ENCODE peak calls at places on chromosomes 3 and 15, in seven cellular contexts. S is heart left ventricle; R is ovary; B is A549; I is naive thymus-derived CD4-positive, alpha-beta T cell; F is astrocyte of the spinal cord; G is AG04450. D is an unnamed sample.
A peak's percentile ranks its signal among the peaks of the same experiment; 100 is the strongest.

GRCh38 chr3:13211605-13212210 is 138.5 kb upstream of the IQSEC1 start:
- DNase-seq in B (no peak), I (no peak), R (no peak), G (no peak), S (no peak), F (no peak), D (no peak)

GRCh38 chr3:58334013-58334321 is 1.3 kb downstream of the PXK start:
- DNase-seq in B (no peak), G (no peak), I (no peak), R (no peak), F (no peak), S (no peak), D (no peak)

GRCh38 chr3:172550347-172550943 is 27.2 kb upstream of the TNFSF10 start:
- DNase-seq in G (peak; percentile 89), S (no peak), B (peak; percentile 15), R (no peak), F (peak; percentile 83), I (no peak), D (peak; percentile 55)

GRCh38 chr3:13517253-13517977 is 31.5 kb upstream of the FBLN2 start:
- DNase-seq in F (no peak), B (no peak), G (no peak), S (peak; percentile 76), I (no peak), R (no peak), D (no peak)

GRCh38 chr3:171458056-171458856 is 1.9 kb downstream of the TNIK start:
- DNase-seq in I (peak; percentile 17), S (peak; percentile 22), G (no peak), F (no peak), B (no peak), R (peak; percentile 12), D (no peak)

GRCh38 chr15:70140543-70141375 is 43.0 kb upstream of the TLE3 start:
- DNase-seq in F (peak; percentile 39), R (no peak), S (no peak), I (no peak), G (no peak), B (no peak), D (peak; percentile 79)

GRCh38 chr3:168414149-168414548 is 318.4 kb upstream of the GOLIM4 start:
- DNase-seq in S (no peak), F (no peak), G (no peak), R (no peak), B (no peak), I (no peak), D (no peak)

GRCh38 chr3:99474776-99475175 is 163.6 kb upstream of the COL8A1 start:
- DNase-seq in I (no peak), S (no peak), G (no peak), B (no peak), F (no peak), R (no peak), D (no peak)

GRCh38 chr15:93247466-93248121 is 158.6 kb upstream of the RGMA start:
- DNase-seq in F (no peak), B (no peak), I (no peak), G (no peak), S (no peak), R (no peak), D (no peak)

GRCh38 chr15:48710952-48711495 is 65.5 kb upstream of the FBN1 start:
- DNase-seq in R (no peak), B (no peak), S (no peak), I (no peak), G (no peak), F (no peak), D (no peak)

GRCh38 chr15:43528542-43529007 is 11.2 kb downstream of the MAP1A start:
- DNase-seq in F (no peak), I (no peak), B (no peak), R (no peak), S (no peak), G (no peak), D (no peak)

GRCh38 chr3:171187706-171188290 is 161.3 kb upstream of the SLC2A2 start:
- DNase-seq in R (no peak), S (no peak), B (peak; percentile 9), I (no peak), G (no peak), F (no peak), D (peak; percentile 44)

GRCh38 chr15:26893351-26894065 is 26.6 kb downstream of the GABRA5 start:
- DNase-seq in I (no peak), B (no peak), G (no peak), R (no peak), S (no peak), F (no peak), D (no peak)

GRCh38 chr15:35934383-35935049 is 388.6 kb upstream of the DPH6 start:
- DNase-seq in F (no peak), S (no peak), G (no peak), R (no peak), B (no peak), I (no peak), D (no peak)

GRCh38 chr15:35936284-35936683 is 390.3 kb upstream of the DPH6 start:
- DNase-seq in F (no peak), B (no peak), R (no peak), S (no peak), I (no peak), G (no peak), D (peak; percentile 5)

GRCh38 chr15:35932541-35932940 is 386.6 kb upstream of the DPH6 start:
- DNase-seq in F (peak; percentile 1), R (no peak), B (no peak), G (no peak), I (no peak), S (no peak), D (no peak)

GRCh38 chr15:35933531-35933930 is 387.6 kb upstream of the DPH6 start:
- DNase-seq in S (no peak), I (no peak), F (no peak), R (no peak), B (no peak), G (no peak), D (no peak)

DNA sequence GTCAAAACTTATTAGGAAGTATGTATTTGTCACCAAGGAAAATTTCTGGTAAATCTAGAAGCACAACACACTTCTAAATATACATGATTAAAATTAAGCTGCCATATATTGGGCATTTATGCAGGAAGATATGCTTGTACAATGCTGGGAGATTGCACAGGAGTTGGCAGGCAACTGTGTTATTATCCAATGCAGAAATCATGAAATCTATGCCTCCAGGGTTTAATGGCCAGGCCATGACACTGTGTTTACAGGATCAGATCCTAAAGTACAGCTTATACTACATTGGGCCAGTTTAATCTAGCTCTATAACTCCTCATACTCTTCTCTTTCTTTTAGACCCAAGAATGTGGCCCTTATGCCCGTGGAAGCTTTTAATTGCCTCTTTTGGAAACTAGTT is 391.4 kb upstream of the DPH6 start:
- DNase-seq in R (no peak), B (no peak), I (no peak), G (no peak), S (no peak), F (no peak), D (no peak)
- H3K4me3 ChIP-seq in R (no peak overlapping the region), B (no peak overlapping the region), I (no peak overlapping the region), G (no peak overlapping the region), S (no peak overlapping the region), F (no peak overlapping the region), D (no peak overlapping the region)

GRCh38 chr15:76342382-76343201 is 6.0 kb downstream of the ISL2 start:
- DNase-seq in I (peak; percentile 23), F (no peak), R (no peak), S (no peak), B (no peak), G (no peak), D (peak; percentile 44)

GRCh38 chr15:76340802-76341365 is 4.3 kb downstream of the ISL2 start:
- DNase-seq in B (no peak), G (no peak), S (no peak), R (no peak), F (no peak), I (peak; percentile 37), D (peak; percentile 35)

GRCh38 chr15:76342046-76342381 is 5.4 kb downstream of the ISL2 start:
- DNase-seq in I (no peak), B (no peak), R (no peak), S (no peak), G (no peak), F (no peak), D (no peak)

GRCh38 chr15:76340198-76340801 is 3.7 kb downstream of the ISL2 start:
- DNase-seq in B (no peak), I (peak; percentile 21), R (peak; percentile 39), G (no peak), F (peak; percentile 42), S (no peak), D (peak; percentile 38)

DNA sequence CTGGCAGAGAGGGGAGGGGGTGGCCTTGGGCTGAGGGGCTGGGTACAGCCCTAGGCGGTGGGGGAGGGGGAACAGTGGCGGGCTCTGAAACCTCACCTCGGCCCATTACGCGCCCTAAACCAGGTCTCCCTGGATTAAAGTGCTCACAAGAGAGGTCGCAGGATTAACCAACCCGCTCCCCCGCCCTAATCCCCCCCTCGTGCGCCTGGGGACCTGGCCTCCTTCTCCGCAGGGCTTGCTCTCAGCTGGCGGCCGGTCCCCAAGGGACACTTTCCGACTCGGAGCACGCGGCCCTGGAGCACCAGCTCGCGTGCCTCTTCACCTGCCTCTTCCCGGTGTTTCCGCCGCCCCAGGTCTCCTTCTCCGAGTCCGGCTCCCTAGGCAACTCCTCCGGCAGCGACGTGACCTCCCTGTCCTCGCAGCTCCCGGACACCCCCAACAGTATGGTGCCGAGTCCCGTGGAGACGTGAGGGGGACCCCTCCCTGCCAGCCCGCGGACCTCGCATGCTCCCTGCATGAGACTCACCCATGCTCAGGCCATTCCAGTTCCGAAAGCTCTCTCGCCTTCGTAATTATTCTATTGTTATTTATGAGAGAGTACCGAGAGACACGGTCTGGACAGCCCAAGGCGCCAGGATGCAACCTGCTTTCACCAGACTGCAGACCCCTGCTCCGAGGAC is 4.9 kb downstream of the ISL2 start:
- DNase-seq in F (no peak), R (no peak), I (no peak), S (no peak), B (no peak), G (no peak), D (no peak)
- H3K4me3 ChIP-seq in F (no peak overlapping the region), R (no peak overlapping the region), I (no peak overlapping the region), S (no peak overlapping the region), B (no peak overlapping the region), G (no peak overlapping the region), D (no peak overlapping the region)

GRCh38 chr3:179772297-179772696 is 119.5 kb downstream of the USP13 start:
- DNase-seq in S (no peak), B (no peak), F (no peak), I (no peak), R (no peak), G (no peak), D (no peak)
- H3K4me3 ChIP-seq in S (no peak overlapping the region), B (no peak overlapping the region), F (no peak overlapping the region), I (no peak overlapping the region), R (no peak overlapping the region), G (no peak overlapping the region), D (no peak overlapping the region)

GRCh38 chr3:155313916-155314315 is 20.4 kb upstream of the STRIT1 start:
- DNase-seq in G (no peak), R (no peak), S (no peak), I (no peak), B (no peak), F (no peak), D (no peak)

GRCh38 chr3:155309581-155309980 is 16.1 kb upstream of the STRIT1 start:
- DNase-seq in B (no peak), G (no peak), F (no peak), R (no peak), S (no peak), I (no peak), D (no peak)

GRCh38 chr3:155316450-155316849 is 23.0 kb upstream of the STRIT1 start:
- DNase-seq in I (no peak), S (no peak), G (no peak), B (no peak), F (no peak), R (no peak), D (no peak)

GRCh38 chr3:155313303-155313702 is 19.8 kb upstream of the STRIT1 start:
- DNase-seq in I (no peak), S (no peak), G (no peak), B (no peak), R (no peak), F (no peak), D (no peak)

GRCh38 chr3:155312781-155313180 is 19.3 kb upstream of the STRIT1 start:
- DNase-seq in B (no peak), F (peak; percentile 13), G (no peak), S (no peak), R (no peak), I (no peak), D (no peak)
- H3K4me3 ChIP-seq in B (no peak overlapping the region), F (no peak overlapping the region), G (no peak overlapping the region), S (no peak overlapping the region), R (no peak overlapping the region), I (no peak overlapping the region), D (no peak overlapping the region)